ENCODE peak calls at places on chromosomes 13 and 19, in seven cellular contexts. One of them, this sample, is unnamed.
A peak's percentile ranks its signal among the peaks of the same experiment; 100 is the strongest.

GRCh38 chr13:89880201-89880600 is 1467.3 kb upstream of the MIR17HG start:
- DNase-seq in NCI-H2171: no peak
- DNase-seq in activated naive CD4-positive, alpha-beta T cell treated with anti-CD3 and anti-CD28 coated beads, Interleukin-2, amount 10 ng/mL, durations not matched to agents 7 days and 5 days: no peak
- DNase-seq in kidney glomerular epithelial cell: no peak
- DNase-seq in OCI-M1: no peak
- DNase-seq in NCI-H1105: no peak
- DNase-seq in anterior cingulate cortex: no peak
- DNase-seq in this sample: no peak

GRCh38 chr19:7637374-7638256 is 705 bp downstream of the STXBP2 start:
- DNase-seq in NCI-H2171: no peak
- DNase-seq in activated naive CD4-positive, alpha-beta T cell treated with anti-CD3 and anti-CD28 coated beads, Interleukin-2, amount 10 ng/mL, durations not matched to agents 7 days and 5 days: peak; percentile 31
- DNase-seq in kidney glomerular epithelial cell: no peak
- DNase-seq in OCI-M1: peak; percentile 66
- DNase-seq in NCI-H1105: no peak
- DNase-seq in anterior cingulate cortex: no peak
- DNase-seq in this sample: no peak

GRCh38 chr19:50513746-50514345 is at the start of gene ASPDH:
- DNase-seq in NCI-H2171: no peak
- DNase-seq in activated naive CD4-positive, alpha-beta T cell treated with anti-CD3 and anti-CD28 coated beads, Interleukin-2, amount 10 ng/mL, durations not matched to agents 7 days and 5 days: no peak
- DNase-seq in kidney glomerular epithelial cell: no peak
- DNase-seq in OCI-M1: peak; percentile 7
- DNase-seq in NCI-H1105: no peak
- DNase-seq in anterior cingulate cortex: no peak
- DNase-seq in this sample: no peak

GRCh38 chr19:38917921-38918491 is 6.0 kb upstream of the CCER2 start:
- DNase-seq in NCI-H2171: no peak
- DNase-seq in activated naive CD4-positive, alpha-beta T cell treated with anti-CD3 and anti-CD28 coated beads, Interleukin-2, amount 10 ng/mL, durations not matched to agents 7 days and 5 days: no peak
- DNase-seq in kidney glomerular epithelial cell: no peak
- DNase-seq in OCI-M1: peak; percentile 2
- DNase-seq in NCI-H1105: no peak
- DNase-seq in anterior cingulate cortex: no peak
- DNase-seq in this sample: no peak

GRCh38 chr13:26310003-26310402 is 56.1 kb downstream of the CDK8 start:
- DNase-seq in NCI-H2171: no peak
- DNase-seq in activated naive CD4-positive, alpha-beta T cell treated with anti-CD3 and anti-CD28 coated beads, Interleukin-2, amount 10 ng/mL, durations not matched to agents 7 days and 5 days: no peak
- DNase-seq in kidney glomerular epithelial cell: no peak
- DNase-seq in OCI-M1: no peak
- DNase-seq in NCI-H1105: no peak
- DNase-seq in anterior cingulate cortex: no peak
- DNase-seq in this sample: no peak

GRCh38 chr19:10256970-10257615 is 5.1 kb downstream of the MRPL4 start:
- DNase-seq in NCI-H2171: no peak
- DNase-seq in activated naive CD4-positive, alpha-beta T cell treated with anti-CD3 and anti-CD28 coated beads, Interleukin-2, amount 10 ng/mL, durations not matched to agents 7 days and 5 days: no peak
- DNase-seq in kidney glomerular epithelial cell: no peak
- DNase-seq in OCI-M1: no peak
- DNase-seq in NCI-H1105: no peak
- DNase-seq in anterior cingulate cortex: no peak
- DNase-seq in this sample: no peak

GRCh38 chr13:97852181-97852874 is 101.1 kb upstream of the IPO5 start:
- DNase-seq in NCI-H2171: no peak
- DNase-seq in activated naive CD4-positive, alpha-beta T cell treated with anti-CD3 and anti-CD28 coated beads, Interleukin-2, amount 10 ng/mL, durations not matched to agents 7 days and 5 days: no peak
- DNase-seq in kidney glomerular epithelial cell: no peak
- DNase-seq in OCI-M1: no peak
- DNase-seq in NCI-H1105: no peak
- DNase-seq in anterior cingulate cortex: no peak
- DNase-seq in this sample: no peak

GRCh38 chr13:103315701-103316100 is 249.5 kb upstream of the SLC10A2 start:
- DNase-seq in NCI-H2171: peak; percentile 9
- DNase-seq in activated naive CD4-positive, alpha-beta T cell treated with anti-CD3 and anti-CD28 coated beads, Interleukin-2, amount 10 ng/mL, durations not matched to agents 7 days and 5 days: no peak
- DNase-seq in kidney glomerular epithelial cell: no peak
- DNase-seq in OCI-M1: no peak
- DNase-seq in NCI-H1105: no peak
- DNase-seq in anterior cingulate cortex: no peak
- DNase-seq in this sample: no peak

GRCh38 chr19:16645140-16645539 is 14.8 kb downstream of the SMIM7 start:
- DNase-seq in NCI-H2171: no peak
- DNase-seq in activated naive CD4-positive, alpha-beta T cell treated with anti-CD3 and anti-CD28 coated beads, Interleukin-2, amount 10 ng/mL, durations not matched to agents 7 days and 5 days: no peak
- DNase-seq in kidney glomerular epithelial cell: no peak
- DNase-seq in OCI-M1: no peak
- DNase-seq in NCI-H1105: no peak
- DNase-seq in anterior cingulate cortex: no peak
- DNase-seq in this sample: no peak

GRCh38 chr13:82654851-82655517 is 1227.3 kb downstream of the SLITRK1 start:
- DNase-seq in NCI-H2171: no peak
- DNase-seq in activated naive CD4-positive, alpha-beta T cell treated with anti-CD3 and anti-CD28 coated beads, Interleukin-2, amount 10 ng/mL, durations not matched to agents 7 days and 5 days: no peak
- DNase-seq in kidney glomerular epithelial cell: no peak
- DNase-seq in OCI-M1: no peak
- DNase-seq in NCI-H1105: no peak
- DNase-seq in anterior cingulate cortex: no peak
- DNase-seq in this sample: no peak

GRCh38 chr19:10961073-10961762 is 388 bp downstream of the SMARCA4 start:
- DNase-seq in NCI-H2171: no peak
- DNase-seq in activated naive CD4-positive, alpha-beta T cell treated with anti-CD3 and anti-CD28 coated beads, Interleukin-2, amount 10 ng/mL, durations not matched to agents 7 days and 5 days: no peak
- DNase-seq in kidney glomerular epithelial cell: peak; percentile 64
- DNase-seq in OCI-M1: peak; percentile 83
- DNase-seq in NCI-H1105: no peak
- DNase-seq in anterior cingulate cortex: no peak
- DNase-seq in this sample: no peak

GRCh38 chr13:61406275-61406674 is 9.4 kb downstream of the PCDH20 start:
- DNase-seq in NCI-H2171: no peak
- DNase-seq in activated naive CD4-positive, alpha-beta T cell treated with anti-CD3 and anti-CD28 coated beads, Interleukin-2, amount 10 ng/mL, durations not matched to agents 7 days and 5 days: no peak
- DNase-seq in kidney glomerular epithelial cell: no peak
- DNase-seq in OCI-M1: peak; percentile 68
- DNase-seq in NCI-H1105: no peak
- DNase-seq in anterior cingulate cortex: no peak
- DNase-seq in this sample: no peak

GRCh38 chr19:50205681-50206138 is 2.3 kb downstream of the MYH14 start:
- DNase-seq in NCI-H2171: no peak
- DNase-seq in activated naive CD4-positive, alpha-beta T cell treated with anti-CD3 and anti-CD28 coated beads, Interleukin-2, amount 10 ng/mL, durations not matched to agents 7 days and 5 days: no peak
- DNase-seq in kidney glomerular epithelial cell: no peak
- DNase-seq in OCI-M1: no peak
- DNase-seq in NCI-H1105: peak; percentile 83
- DNase-seq in anterior cingulate cortex: no peak
- DNase-seq in this sample: no peak

GRCh38 chr13:62358646-62358932 is 942.9 kb upstream of the PCDH20 start:
- DNase-seq in NCI-H2171: no peak
- DNase-seq in activated naive CD4-positive, alpha-beta T cell treated with anti-CD3 and anti-CD28 coated beads, Interleukin-2, amount 10 ng/mL, durations not matched to agents 7 days and 5 days: no peak
- DNase-seq in kidney glomerular epithelial cell: no peak
- DNase-seq in OCI-M1: no peak
- DNase-seq in NCI-H1105: no peak
- DNase-seq in anterior cingulate cortex: no peak
- DNase-seq in this sample: no peak

GRCh38 chr19:11180346-11180745 is 17.0 kb downstream of the KANK2 start:
- DNase-seq in NCI-H2171: no peak
- DNase-seq in activated naive CD4-positive, alpha-beta T cell treated with anti-CD3 and anti-CD28 coated beads, Interleukin-2, amount 10 ng/mL, durations not matched to agents 7 days and 5 days: no peak
- DNase-seq in kidney glomerular epithelial cell: no peak
- DNase-seq in OCI-M1: no peak
- DNase-seq in NCI-H1105: no peak
- DNase-seq in anterior cingulate cortex: no peak
- DNase-seq in this sample: no peak

GRCh38 chr13:51599444-51600176 is 15.3 kb downstream of the WDFY2 start:
- DNase-seq in NCI-H2171: no peak
- DNase-seq in activated naive CD4-positive, alpha-beta T cell treated with anti-CD3 and anti-CD28 coated beads, Interleukin-2, amount 10 ng/mL, durations not matched to agents 7 days and 5 days: no peak
- DNase-seq in kidney glomerular epithelial cell: no peak
- DNase-seq in OCI-M1: peak; percentile 48
- DNase-seq in NCI-H1105: no peak
- DNase-seq in anterior cingulate cortex: no peak
- DNase-seq in this sample: no peak

GRCh38 chr13:59043016-59043415 is 1120.7 kb downstream of the DIAPH3 start:
- DNase-seq in NCI-H2171: no peak
- DNase-seq in activated naive CD4-positive, alpha-beta T cell treated with anti-CD3 and anti-CD28 coated beads, Interleukin-2, amount 10 ng/mL, durations not matched to agents 7 days and 5 days: no peak
- DNase-seq in kidney glomerular epithelial cell: no peak
- DNase-seq in OCI-M1: no peak
- DNase-seq in NCI-H1105: no peak
- DNase-seq in anterior cingulate cortex: no peak
- DNase-seq in this sample: no peak

GRCh38 chr13:36341718-36342117 is 4.5 kb downstream of the SPART start:
- DNase-seq in NCI-H2171: no peak
- DNase-seq in activated naive CD4-positive, alpha-beta T cell treated with anti-CD3 and anti-CD28 coated beads, Interleukin-2, amount 10 ng/mL, durations not matched to agents 7 days and 5 days: no peak
- DNase-seq in kidney glomerular epithelial cell: no peak
- DNase-seq in OCI-M1: no peak
- DNase-seq in NCI-H1105: no peak
- DNase-seq in anterior cingulate cortex: no peak
- DNase-seq in this sample: no peak

GRCh38 chr13:37429976-37430375 is 168.6 kb downstream of the POSTN start:
- DNase-seq in NCI-H2171: no peak
- DNase-seq in activated naive CD4-positive, alpha-beta T cell treated with anti-CD3 and anti-CD28 coated beads, Interleukin-2, amount 10 ng/mL, durations not matched to agents 7 days and 5 days: no peak
- DNase-seq in kidney glomerular epithelial cell: no peak
- DNase-seq in OCI-M1: no peak
- DNase-seq in NCI-H1105: no peak
- DNase-seq in anterior cingulate cortex: no peak
- DNase-seq in this sample: no peak

GRCh38 chr19:58042709-58043340 is 9.0 kb downstream of the ZSCAN1 start:
- DNase-seq in NCI-H2171: no peak
- DNase-seq in activated naive CD4-positive, alpha-beta T cell treated with anti-CD3 and anti-CD28 coated beads, Interleukin-2, amount 10 ng/mL, durations not matched to agents 7 days and 5 days: no peak
- DNase-seq in kidney glomerular epithelial cell: no peak
- DNase-seq in OCI-M1: no peak
- DNase-seq in NCI-H1105: no peak
- DNase-seq in anterior cingulate cortex: no peak
- DNase-seq in this sample: no peak

GRCh38 chr19:16118489-16119033 is 6.9 kb downstream of the RAB8A start:
- DNase-seq in NCI-H2171: no peak
- DNase-seq in activated naive CD4-positive, alpha-beta T cell treated with anti-CD3 and anti-CD28 coated beads, Interleukin-2, amount 10 ng/mL, durations not matched to agents 7 days and 5 days: peak; percentile 32
- DNase-seq in kidney glomerular epithelial cell: no peak
- DNase-seq in OCI-M1: no peak
- DNase-seq in NCI-H1105: no peak
- DNase-seq in anterior cingulate cortex: no peak
- DNase-seq in this sample: no peak

GRCh38 chr19:55358493-55358892 is 4.0 kb upstream of the COX6B2 start:
- DNase-seq in NCI-H2171: no peak
- DNase-seq in activated naive CD4-positive, alpha-beta T cell treated with anti-CD3 and anti-CD28 coated beads, Interleukin-2, amount 10 ng/mL, durations not matched to agents 7 days and 5 days: no peak
- DNase-seq in kidney glomerular epithelial cell: no peak
- DNase-seq in OCI-M1: no peak
- DNase-seq in NCI-H1105: no peak
- DNase-seq in anterior cingulate cortex: no peak
- DNase-seq in this sample: no peak

GRCh38 chr13:108302279-108302678 is 32.8 kb downstream of the TNFSF13B start:
- DNase-seq in NCI-H2171: no peak
- DNase-seq in activated naive CD4-positive, alpha-beta T cell treated with anti-CD3 and anti-CD28 coated beads, Interleukin-2, amount 10 ng/mL, durations not matched to agents 7 days and 5 days: no peak
- DNase-seq in kidney glomerular epithelial cell: peak; percentile 2
- DNase-seq in OCI-M1: no peak
- DNase-seq in NCI-H1105: no peak
- DNase-seq in anterior cingulate cortex: no peak
- DNase-seq in this sample: no peak

GRCh38 chr19:46998445-46999142 is 21.0 kb upstream of the NPAS1 start:
- DNase-seq in NCI-H2171: no peak
- DNase-seq in activated naive CD4-positive, alpha-beta T cell treated with anti-CD3 and anti-CD28 coated beads, Interleukin-2, amount 10 ng/mL, durations not matched to agents 7 days and 5 days: no peak
- DNase-seq in kidney glomerular epithelial cell: no peak
- DNase-seq in OCI-M1: no peak
- DNase-seq in NCI-H1105: no peak
- DNase-seq in anterior cingulate cortex: no peak
- DNase-seq in this sample: no peak

GRCh38 chr13:78631077-78631476 is 27.7 kb upstream of the POU4F1 start:
- DNase-seq in NCI-H2171: no peak
- DNase-seq in activated naive CD4-positive, alpha-beta T cell treated with anti-CD3 and anti-CD28 coated beads, Interleukin-2, amount 10 ng/mL, durations not matched to agents 7 days and 5 days: no peak
- DNase-seq in kidney glomerular epithelial cell: no peak
- DNase-seq in OCI-M1: no peak
- DNase-seq in NCI-H1105: no peak
- DNase-seq in anterior cingulate cortex: no peak
- DNase-seq in this sample: no peak

GRCh38 chr19:55165952-55166529 is 372 bp downstream of the DNAAF3 start:
- DNase-seq in NCI-H2171: peak; percentile 80
- DNase-seq in activated naive CD4-positive, alpha-beta T cell treated with anti-CD3 and anti-CD28 coated beads, Interleukin-2, amount 10 ng/mL, durations not matched to agents 7 days and 5 days: peak; percentile 43
- DNase-seq in kidney glomerular epithelial cell: peak; percentile 67
- DNase-seq in OCI-M1: peak; percentile 96
- DNase-seq in NCI-H1105: peak; percentile 93
- DNase-seq in anterior cingulate cortex: no peak
- DNase-seq in this sample: no peak

GRCh38 chr13:46310066-46310465 is 77.0 kb downstream of the RUBCNL start:
- DNase-seq in NCI-H2171: no peak
- DNase-seq in activated naive CD4-positive, alpha-beta T cell treated with anti-CD3 and anti-CD28 coated beads, Interleukin-2, amount 10 ng/mL, durations not matched to agents 7 days and 5 days: no peak
- DNase-seq in kidney glomerular epithelial cell: no peak
- DNase-seq in OCI-M1: no peak
- DNase-seq in NCI-H1105: no peak
- DNase-seq in anterior cingulate cortex: no peak
- DNase-seq in this sample: no peak

GRCh38 chr19:36418287-36419001 is at the start of gene ZFP82:
- DNase-seq in NCI-H2171: peak; percentile 85
- DNase-seq in activated naive CD4-positive, alpha-beta T cell treated with anti-CD3 and anti-CD28 coated beads, Interleukin-2, amount 10 ng/mL, durations not matched to agents 7 days and 5 days: peak; percentile 80
- DNase-seq in kidney glomerular epithelial cell: peak; percentile 13
- DNase-seq in OCI-M1: peak; percentile 93
- DNase-seq in NCI-H1105: peak; percentile 77
- DNase-seq in anterior cingulate cortex: no peak
- DNase-seq in this sample: peak; percentile 60

GRCh38 chr19:30406220-30406944 is 34.2 kb downstream of the ZNF536 start:
- DNase-seq in NCI-H2171: no peak
- DNase-seq in activated naive CD4-positive, alpha-beta T cell treated with anti-CD3 and anti-CD28 coated beads, Interleukin-2, amount 10 ng/mL, durations not matched to agents 7 days and 5 days: no peak
- DNase-seq in kidney glomerular epithelial cell: peak; percentile 1
- DNase-seq in OCI-M1: peak; percentile 3
- DNase-seq in NCI-H1105: no peak
- DNase-seq in anterior cingulate cortex: no peak
- DNase-seq in this sample: no peak

GRCh38 chr19:15869109-15869555 is 28.7 kb downstream of the CYP4F2 start:
- DNase-seq in NCI-H2171: no peak
- DNase-seq in activated naive CD4-positive, alpha-beta T cell treated with anti-CD3 and anti-CD28 coated beads, Interleukin-2, amount 10 ng/mL, durations not matched to agents 7 days and 5 days: peak; percentile 54
- DNase-seq in kidney glomerular epithelial cell: peak; percentile 40
- DNase-seq in OCI-M1: peak; percentile 80
- DNase-seq in NCI-H1105: no peak
- DNase-seq in anterior cingulate cortex: no peak
- DNase-seq in this sample: no peak

GRCh38 chr13:25678398-25678797 is 306.6 kb downstream of the ATP8A2 start:
- DNase-seq in NCI-H2171: no peak
- DNase-seq in activated naive CD4-positive, alpha-beta T cell treated with anti-CD3 and anti-CD28 coated beads, Interleukin-2, amount 10 ng/mL, durations not matched to agents 7 days and 5 days: no peak
- DNase-seq in kidney glomerular epithelial cell: no peak
- DNase-seq in OCI-M1: no peak
- DNase-seq in NCI-H1105: no peak
- DNase-seq in anterior cingulate cortex: no peak
- DNase-seq in this sample: no peak

GRCh38 chr19:45528744-45529453 is 21.6 kb downstream of the VASP start:
- DNase-seq in NCI-H2171: peak; percentile 77
- DNase-seq in activated naive CD4-positive, alpha-beta T cell treated with anti-CD3 and anti-CD28 coated beads, Interleukin-2, amount 10 ng/mL, durations not matched to agents 7 days and 5 days: no peak
- DNase-seq in kidney glomerular epithelial cell: no peak
- DNase-seq in OCI-M1: no peak
- DNase-seq in NCI-H1105: peak; percentile 85
- DNase-seq in anterior cingulate cortex: no peak
- DNase-seq in this sample: peak; percentile 88

GRCh38 chr13:114002009-114002544 is 28.2 kb upstream of the C13orf46 start:
- DNase-seq in NCI-H2171: no peak
- DNase-seq in activated naive CD4-positive, alpha-beta T cell treated with anti-CD3 and anti-CD28 coated beads, Interleukin-2, amount 10 ng/mL, durations not matched to agents 7 days and 5 days: no peak
- DNase-seq in kidney glomerular epithelial cell: no peak
- DNase-seq in OCI-M1: no peak
- DNase-seq in NCI-H1105: no peak
- DNase-seq in anterior cingulate cortex: no peak
- DNase-seq in this sample: peak; percentile 57

GRCh38 chr13:33624740-33625139 is 193.2 kb upstream of the RFC3 start:
- DNase-seq in NCI-H2171: no peak
- DNase-seq in activated naive CD4-positive, alpha-beta T cell treated with anti-CD3 and anti-CD28 coated beads, Interleukin-2, amount 10 ng/mL, durations not matched to agents 7 days and 5 days: no peak
- DNase-seq in kidney glomerular epithelial cell: no peak
- DNase-seq in OCI-M1: no peak
- DNase-seq in NCI-H1105: no peak
- DNase-seq in anterior cingulate cortex: no peak
- DNase-seq in this sample: no peak

GRCh38 chr13:98766120-98766519 is 13.6 kb upstream of the SLC15A1 start:
- DNase-seq in NCI-H2171: no peak
- DNase-seq in activated naive CD4-positive, alpha-beta T cell treated with anti-CD3 and anti-CD28 coated beads, Interleukin-2, amount 10 ng/mL, durations not matched to agents 7 days and 5 days: no peak
- DNase-seq in kidney glomerular epithelial cell: no peak
- DNase-seq in OCI-M1: no peak
- DNase-seq in NCI-H1105: no peak
- DNase-seq in anterior cingulate cortex: no peak
- DNase-seq in this sample: no peak